ENCODE peak calls at places on chromosomes 6 and 20, in eight cellular contexts. Q is IMR-90, F is breast epithelium, N is sigmoid colon, M is HepG2, O is ovary, V is body of pancreas, E is HCT116. L is an unnamed sample.
A peak's percentile ranks its signal among the peaks of the same experiment; 100 is the strongest.

GRCh38 chr6:142118926-142119325 is 13.8 kb upstream of the GJE1 start:
- DNase-seq in Q (peak; percentile 23), F (no peak), N (no peak), M (no peak), O (no peak), V (no peak), E (no peak), L (no peak)

GRCh38 chr6:168336967-168337366 is 17.4 kb upstream of the DACT2 start:
- DNase-seq in Q (no peak), F (no peak), N (no peak), M (peak; percentile 36), O (no peak), V (no peak), E (no peak), L (no peak)

GRCh38 chr6:44004625-44005506 is 122.4 kb downstream of the MRPL14 start:
- DNase-seq in Q (peak; percentile 33), F (no peak), N (no peak), M (no peak), O (no peak), V (peak; percentile 54), E (no peak), L (peak; percentile 27)

GRCh38 chr6:131400054-131400781 is 172.8 kb upstream of the ARG1 start:
- DNase-seq in Q (peak; percentile 67), F (no peak), N (no peak), M (peak; percentile 21), O (no peak), V (no peak), E (peak; percentile 18), L (no peak)

GRCh38 chr6:79215233-79215824 is 19.2 kb downstream of the HMGN3 start:
- DNase-seq in Q (no peak), F (no peak), N (no peak), M (peak; percentile 9), O (no peak), V (no peak), E (no peak), L (no peak)

GRCh38 chr20:14984768-14985622 is 647.6 kb upstream of the FLRT3 start:
- DNase-seq in Q (no peak), F (no peak), N (no peak), M (peak; percentile 100), O (no peak), V (no peak), E (no peak), L (no peak)

GRCh38 chr20:58839474-58839874 is 11.2 kb downstream of the GNAS-AS1 start:
- DNase-seq in Q (peak; percentile 24), F (no peak), N (no peak), M (peak; percentile 34), O (peak; percentile 47), V (peak; percentile 37), E (peak; percentile 7), L (peak; percentile 28)

GRCh38 chr6:37399795-37400490 is 33.1 kb upstream of the CMTR1 start:
- DNase-seq in Q (no peak), F (no peak), N (no peak), M (no peak), O (no peak), V (no peak), E (no peak), L (peak; percentile 37)

GRCh38 chr6:2877057-2877882 is 25.8 kb downstream of the SERPINB9 start:
- DNase-seq in Q (peak; percentile 57), F (no peak), N (no peak), M (peak; percentile 85), O (peak; percentile 60), V (no peak), E (no peak), L (no peak)

GRCh38 chr6:47663462-47664216 is 34.7 kb upstream of the ADGRF4 start:
- DNase-seq in Q (no peak), F (no peak), N (no peak), M (no peak), O (no peak), V (no peak), E (no peak), L (no peak)

GRCh38 chr6:34196116-34196832 is 40.4 kb upstream of the HMGA1 start:
- DNase-seq in Q (peak; percentile 62), F (peak; percentile 85), N (peak; percentile 92), M (no peak), O (peak; percentile 92), V (peak; percentile 86), E (peak; percentile 26), L (peak; percentile 92)

GRCh38 chr6:119370063-119370462 is 20.5 kb upstream of the MAN1A1 start:
- DNase-seq in Q (no peak), F (no peak), N (no peak), M (no peak), O (no peak), V (no peak), E (no peak), L (no peak)

GRCh38 chr6:42901538-42901957 is 14.3 kb upstream of the PTCRA start:
- DNase-seq in Q (peak; percentile 80), F (peak; percentile 75), N (peak; percentile 90), M (peak; percentile 92), O (peak; percentile 80), V (peak; percentile 93), E (peak; percentile 83), L (peak; percentile 93)

GRCh38 chr6:112040933-112041332 is 13.0 kb upstream of the CCN6 start:
- DNase-seq in Q (no peak), F (no peak), N (no peak), M (no peak), O (no peak), V (no peak), E (no peak), L (no peak)

GRCh38 chr6:24630861-24631505 is 15.0 kb downstream of the KIAA0319 start:
- DNase-seq in Q (no peak), F (no peak), N (no peak), M (no peak), O (no peak), V (no peak), E (no peak), L (no peak)

GRCh38 chr6:24631671-24632070 is 14.3 kb downstream of the KIAA0319 start:
- DNase-seq in Q (no peak), F (no peak), N (no peak), M (no peak), O (no peak), V (no peak), E (no peak), L (no peak)

GRCh38 chr6:24636681-24637080 is 9.3 kb downstream of the KIAA0319 start:
- DNase-seq in Q (no peak), F (no peak), N (no peak), M (no peak), O (no peak), V (no peak), E (no peak), L (no peak)

GRCh38 chr6:24632573-24632972 is 13.4 kb downstream of the KIAA0319 start:
- DNase-seq in Q (no peak), F (no peak), N (no peak), M (no peak), O (no peak), V (no peak), E (no peak), L (no peak)
- TF ChIP-seq POLR2A in Q (no peak), F (no peak), N (no peak), M (no peak), O (no peak), V (no peak), E (no peak), L (no peak)

GRCh38 chr6:121334299-121335104 is at the start of gene TBC1D32:
- DNase-seq in Q (peak; percentile 88), F (peak; percentile 87), N (peak; percentile 95), M (peak; percentile 82), O (peak; percentile 96), V (peak; percentile 94), E (peak; percentile 81), L (peak; percentile 94)
- TF ChIP-seq POLR2A in Q (peak; percentile 88), F (peak; percentile 7), N (peak; percentile 21), M (peak; percentile 54), O (peak; percentile 64), V (peak; percentile 28), E (no peak), L (peak; percentile 89)

DNA sequence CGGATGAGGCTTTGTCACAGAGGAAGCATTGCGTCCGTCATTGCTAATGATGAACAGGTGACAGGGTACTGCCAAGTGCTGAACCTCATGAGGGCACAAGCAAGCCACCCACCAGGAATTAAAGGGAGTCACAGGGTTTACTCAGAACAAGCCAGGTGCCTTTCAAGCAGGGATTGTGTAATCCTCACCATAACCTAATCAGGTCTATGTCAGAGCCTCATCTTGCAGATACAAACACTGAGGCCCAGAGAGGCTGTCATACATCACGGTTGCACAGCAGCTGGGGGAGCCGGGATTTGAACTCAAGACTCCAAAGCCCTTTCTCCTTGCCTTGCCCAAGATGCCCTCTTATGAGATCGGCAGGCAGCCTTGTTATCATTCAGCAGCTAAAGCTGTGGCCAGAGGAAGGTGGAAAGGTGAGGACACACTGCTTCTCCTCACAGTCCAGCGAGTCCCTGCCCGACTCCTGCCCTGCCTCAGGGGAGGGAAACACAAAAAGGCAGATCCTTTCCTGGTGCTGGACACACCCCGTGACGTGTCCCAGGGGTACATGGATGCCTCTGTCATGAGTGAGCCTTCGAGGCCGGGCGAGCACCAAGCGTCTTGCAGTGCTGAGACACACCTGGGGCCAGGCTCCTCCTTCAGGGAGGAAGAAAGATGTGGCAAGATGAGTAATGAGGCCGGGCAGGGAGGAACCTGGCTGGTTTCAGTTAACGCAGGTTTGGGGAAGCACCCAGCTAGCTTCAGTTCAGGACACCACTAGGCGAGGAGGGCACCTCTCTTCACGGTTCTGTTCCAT is 214.9 kb downstream of the LY86 start:
- DNase-seq in Q (no peak), F (peak; percentile 69), N (no peak), M (no peak), O (no peak), V (no peak), E (peak; percentile 97), L (no peak)
- TF ChIP-seq POLR2A in Q (no peak), F (no peak), N (no peak), M (no peak), O (no peak), V (no peak), E (no peak), L (no peak)

GRCh38 chr20:43539975-43540672 is 18.7 kb upstream of the SGK2 start:
- DNase-seq in Q (no peak), F (peak; percentile 41), N (no peak), M (no peak), O (no peak), V (no peak), E (no peak), L (no peak)
- TF ChIP-seq POLR2A in Q (no peak), F (no peak), N (no peak), M (no peak), O (no peak), V (no peak), E (no peak), L (no peak)

DNA sequence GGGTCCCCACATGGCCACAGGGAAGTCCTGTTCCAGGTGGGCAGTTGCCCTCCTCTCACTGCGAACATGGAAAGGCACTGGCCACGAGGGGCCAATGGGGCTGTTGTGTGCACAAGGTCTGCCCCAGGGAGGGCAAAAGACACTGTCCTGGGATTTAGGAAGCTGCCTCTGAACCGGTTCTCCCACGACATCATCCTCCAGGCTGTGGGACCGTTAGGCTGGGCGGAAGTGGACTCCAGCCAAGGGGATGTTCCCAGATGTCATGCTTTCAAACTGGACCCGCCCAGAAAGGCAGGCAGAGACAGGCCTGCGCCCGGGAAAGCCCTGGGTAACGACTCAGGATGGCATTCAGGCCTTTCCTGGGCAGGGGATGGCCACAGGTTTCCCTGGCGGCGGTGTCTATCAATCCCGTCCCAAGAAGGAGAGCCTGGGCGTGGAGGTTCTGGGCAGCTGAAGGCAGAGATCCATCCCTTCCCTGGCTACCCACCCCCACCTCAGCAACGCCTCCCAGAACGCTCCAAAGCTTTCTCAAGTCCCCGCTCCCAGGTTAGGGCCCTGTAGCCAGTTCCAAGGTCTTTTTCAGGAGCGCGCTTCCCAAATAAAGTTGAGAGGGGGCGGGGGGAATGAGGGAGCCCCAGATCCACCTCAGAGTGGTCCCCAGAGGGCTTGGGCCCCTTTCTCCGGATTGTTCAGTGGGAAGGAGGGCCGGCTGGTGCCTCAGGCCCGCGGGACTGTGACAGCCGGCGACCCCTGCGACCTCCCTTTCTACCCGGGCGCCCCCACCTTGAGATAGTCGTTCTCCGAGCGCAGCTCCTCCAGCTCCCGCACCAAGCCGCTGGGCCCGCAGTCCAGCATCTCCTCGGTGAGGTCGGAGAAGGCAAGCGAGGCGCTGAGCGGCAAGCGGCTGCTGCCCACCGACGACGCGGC is 13.8 kb upstream of the TLDC2 start:
- DNase-seq in Q (peak; percentile 83), F (peak; percentile 95), N (peak; percentile 98), M (peak; percentile 87), O (peak; percentile 89), V (peak; percentile 64), E (peak; percentile 42), L (peak; percentile 37)
- TF ChIP-seq POLR2A in Q (peak; percentile 69), F (no peak), N (peak; percentile 71), M (peak; percentile 86), O (peak; percentile 80), V (no peak), E (peak; percentile 67), L (peak; percentile 16)